ENCODE peak calls at places on chromosomes 16 and 17, in seven cellular contexts. I is central memory CD4-positive, alpha-beta T cell; Y is activated B cell treated with CpG ODN at 0.5 μM for 24 hours; Q is progenitor cell of endocrine pancreas; G is ecto neural progenitor cell; V is psoas muscle; C is NCI-H1930. U is an unnamed sample.

GRCh38 chr16:13733561-13733960 is 186.4 kb upstream of the ERCC4 start:
- DNase-seq in I (no peak), Y (no peak), Q (no peak), G (no peak), V (no peak), C (no peak), U (no peak)

GRCh38 chr17:28331891-28332420 is 3.3 kb downstream of the IFT20 start:
- DNase-seq in I (no peak), Y (no peak), Q (no peak), G (no peak), V (no peak), C (no peak), U (no peak)

GRCh38 chr17:35555695-35556094 is 4.9 kb downstream of the SLFN14 start:
- DNase-seq in I (no peak), Y (no peak), Q (no peak), G (no peak), V (no peak), C (no peak), U (no peak)

GRCh38 chr17:76558210-76559095 is 18.6 kb downstream of the PRCD start:
- DNase-seq in I (peak; percentile 15), Y (no peak), Q (no peak), G (no peak), V (no peak), C (no peak), U (no peak)

GRCh38 chr16:68707341-68708152 is 29.5 kb upstream of the CDH1 start:
- DNase-seq in I (no peak), Y (no peak), Q (no peak), G (peak; percentile 76), V (no peak), C (no peak), U (no peak)

GRCh38 chr16:57592591-57593003 is 35.8 kb upstream of the ADGRG1 start:
- DNase-seq in I (peak; percentile 78), Y (no peak), Q (no peak), G (peak; percentile 41), V (no peak), C (no peak), U (peak; percentile 71)

GRCh38 chr17:5198472-5198871 is 6.8 kb upstream of the ZNF594 start:
- DNase-seq in I (no peak), Y (no peak), Q (no peak), G (no peak), V (no peak), C (no peak), U (no peak)

GRCh38 chr17:68910256-68910705 is 44.9 kb downstream of the ABCA8 start:
- DNase-seq in I (no peak), Y (no peak), Q (no peak), G (no peak), V (peak; percentile 53), C (no peak), U (no peak)

GRCh38 chr17:39665642-39666221 is 583 bp downstream of the TCAP start:
- DNase-seq in I (no peak), Y (no peak), Q (no peak), G (no peak), V (peak; percentile 86), C (no peak), U (no peak)

GRCh38 chr17:32515677-32516383 is 29.0 kb downstream of the CDK5R1 start:
- DNase-seq in I (no peak), Y (no peak), Q (no peak), G (no peak), V (no peak), C (no peak), U (peak; percentile 3)

GRCh38 chr16:86668136-86668535 is 89.8 kb downstream of the FOXL1 start:
- DNase-seq in I (no peak), Y (no peak), Q (no peak), G (no peak), V (no peak), C (no peak), U (no peak)

GRCh38 chr17:50397919-50398285 is 579 bp upstream of the LRRC59 start:
- DNase-seq in I (no peak), Y (no peak), Q (no peak), G (no peak), V (no peak), C (no peak), U (no peak)

GRCh38 chr17:5846001-5846400 is 224.2 kb upstream of the WSCD1 start:
- DNase-seq in I (no peak), Y (no peak), Q (no peak), G (no peak), V (no peak), C (no peak), U (no peak)

GRCh38 chr16:88390760-88391496 is 8.2 kb downstream of the ZNF469 start:
- DNase-seq in I (no peak), Y (no peak), Q (no peak), G (no peak), V (peak; percentile 82), C (no peak), U (no peak)

GRCh38 chr17:5584971-5585794 is 874 bp upstream of the NLRP1 start:
- DNase-seq in I (no peak), Y (no peak), Q (no peak), G (no peak), V (no peak), C (no peak), U (no peak)

U was measured in naive thymus-derived CD4-positive, alpha-beta T cell.